ENCODE peak calls at places on chromosome 2, in nine cellular contexts. A is neuronal stem cell, V is KBM-7, Q is mesothelial cell of epicardium, W is ACHN, N is putamen, X is HS-27A, O is esophagus muscularis mucosa, P is left ventricle myocardium inferior. K is an unnamed sample.

GRCh38 chr2:238811765-238812164 is 36.1 kb upstream of the TWIST2 start:
- DNase-seq in W (no peak), X (no peak), O (no peak), N (no peak), P (no peak), V (no peak), A (no peak), Q (no peak), K (no peak)

GRCh38 chr2:96962567-96963203 is 23.7 kb downstream of the FAM178B start:
- DNase-seq in W (no peak), P (no peak), V (peak; percentile 75), A (no peak), N (no peak), X (no peak), Q (no peak), O (no peak), K (no peak)

GRCh38 chr2:237351046-237351445 is 62.9 kb downstream of the COL6A3 start:
- DNase-seq in N (no peak), P (no peak), Q (no peak), W (no peak), X (no peak), V (no peak), A (no peak), O (no peak), K (no peak)

GRCh38 chr2:194867328-194867727 is 789.7 kb upstream of the SLC39A10 start:
- DNase-seq in X (no peak), V (peak; percentile 27), W (peak; percentile 48), O (no peak), P (no peak), N (no peak), A (no peak), Q (no peak), K (peak; percentile 54)

GRCh38 chr2:232653441-232653840 is 20.0 kb downstream of the EFHD1 start:
- DNase-seq in O (no peak), P (no peak), W (no peak), Q (no peak), X (no peak), A (no peak), N (no peak), V (no peak), K (no peak)

GRCh38 chr2:159615936-159616733 is at the start of gene BAZ2B:
- DNase-seq in Q (peak; percentile 39), P (peak; percentile 53), V (peak; percentile 78), N (peak; percentile 85), W (peak; percentile 84), X (no peak), A (peak; percentile 54), O (no peak), K (peak; percentile 84)

GRCh38 chr2:129906139-129906860 is 73.2 kb upstream of the RAB6C start:
- DNase-seq in N (no peak), W (no peak), V (no peak), O (peak; percentile 81), A (no peak), P (no peak), X (no peak), Q (no peak), K (no peak)

GRCh38 chr2:105802587-105802986 is 57.9 kb downstream of the NCK2 start:
- DNase-seq in P (no peak), O (no peak), X (no peak), V (peak; percentile 26), A (no peak), N (no peak), W (no peak), Q (no peak), K (peak; percentile 23)

GRCh38 chr2:10538224-10538894 is 90.2 kb upstream of the ODC1 start:
- DNase-seq in O (no peak), V (no peak), N (no peak), P (no peak), W (peak; percentile 68), A (no peak), Q (no peak), X (peak; percentile 67), K (no peak)

GRCh38 chr2:229335877-229336346 is 64.8 kb upstream of the PID1 start:
- DNase-seq in W (no peak), P (no peak), Q (no peak), V (no peak), X (no peak), O (no peak), N (no peak), A (no peak), K (no peak)